ENCODE peak calls at places on chromosomes 2 and 18, in seven cellular contexts. V is lower lobe of right lung, X is AG10803, B is cardiac muscle cell, Z is kidney epithelial cell, C is upper lobe of left lung, R is H1. U is an unnamed sample.

GRCh38 chr2:122414911-122415310 is 659.5 kb downstream of the TSN start:
- DNase-seq in Z (no peak), R (no peak), X (no peak), V (no peak), C (peak), B (no peak), U (no peak)

GRCh38 chr2:57296795-57297517 is 749.6 kb upstream of the VRK2 start:
- DNase-seq in R (no peak), Z (no peak), B (no peak), C (no peak), X (peak), V (no peak), U (no peak)

GRCh38 chr2:142822190-142822589 is 55.3 kb upstream of the KYNU start:
- DNase-seq in Z (no peak), C (no peak), B (no peak), V (no peak), X (no peak), R (no peak), U (no peak)

GRCh38 chr2:232368311-232368731 is 10.2 kb upstream of the ALPP start:
- DNase-seq in C (no peak), R (no peak), V (no peak), B (no peak), X (peak), Z (no peak), U (no peak)

GRCh38 chr18:48802543-48803428 is 148.0 kb downstream of the SMAD7 start:
- DNase-seq in C (peak), R (peak), X (no peak), B (peak), Z (no peak), V (peak), U (peak)

GRCh38 chr2:79860233-79861058 is 347.6 kb downstream of the CTNNA2 start:
- DNase-seq in Z (no peak), B (peak), V (no peak), X (peak), R (no peak), C (no peak), U (no peak)

GRCh38 chr2:74393525-74393924 is 13.4 kb upstream of the DCTN1 start:
- DNase-seq in R (no peak), V (no peak), B (no peak), X (no peak), C (no peak), Z (no peak), U (no peak)

GRCh38 chr2:205714058-205714776 is 31.9 kb downstream of the NRP2 start:
- DNase-seq in B (no peak), X (peak), Z (peak), V (no peak), C (no peak), R (no peak), U (no peak)

GRCh38 chr2:43018179-43019024 is 208.0 kb downstream of the ZFP36L2 start:
- DNase-seq in Z (no peak), C (peak), B (no peak), R (no peak), X (peak), V (peak), U (no peak)

GRCh38 chr2:37635359-37636208 is 35.9 kb downstream of the CDC42EP3 start:
- DNase-seq in C (peak), B (no peak), X (peak), Z (no peak), V (peak), R (no peak), U (no peak)

GRCh38 chr2:112541315-112542122 is 746 bp upstream of the POLR1B start:
- DNase-seq in Z (no peak), R (peak), B (peak), C (no peak), X (peak), V (peak), U (peak)

GRCh38 chr2:159053186-159054031 is 85.0 kb downstream of the TANC1 start:
- DNase-seq in C (no peak), V (no peak), B (no peak), Z (no peak), X (peak), R (no peak), U (no peak)

GRCh38 chr2:95074663-95075439 is 46.8 kb downstream of the MRPS5 start:
- DNase-seq in X (no peak), C (peak), B (no peak), Z (no peak), V (no peak), R (no peak), U (no peak)

GRCh38 chr2:55010915-55011314 is 39.3 kb downstream of the RTN4 start:
- DNase-seq in Z (peak), R (no peak), C (peak), B (no peak), X (peak), V (peak), U (no peak)

GRCh38 chr18:69596345-69596744 is 195.7 kb downstream of the DOK6 start:
- DNase-seq in Z (no peak), X (no peak), C (no peak), B (no peak), V (no peak), R (no peak), U (no peak)

GRCh38 chr2:239609162-239609561 is 208.3 kb upstream of the HDAC4 start:
- DNase-seq in X (no peak), C (peak), V (peak), B (no peak), Z (no peak), R (no peak), U (peak)

GRCh38 chr2:170530803-170531564 is 184.2 kb upstream of the SP5 start:
- DNase-seq in R (no peak), Z (no peak), X (no peak), V (no peak), B (peak), C (peak), U (no peak)

GRCh38 chr18:37019157-37019571 is 190.2 kb downstream of the KIAA1328 start:
- DNase-seq in R (peak), V (no peak), B (peak), C (no peak), X (peak), Z (peak), U (no peak)

GRCh38 chr2:144849612-144850011 is 329.7 kb upstream of the ZEB2 start:
- DNase-seq in X (peak), Z (no peak), V (no peak), B (no peak), C (no peak), R (no peak), U (no peak)

GRCh38 chr2:10285578-10286198 is 17.0 kb upstream of the HPCAL1 start:
- DNase-seq in R (peak), C (peak), V (peak), Z (no peak), B (no peak), X (peak), U (no peak)

GRCh38 chr2:164992818-164993217 is 37.5 kb upstream of the SLC38A11 start:
- DNase-seq in Z (no peak), R (no peak), X (peak), V (no peak), B (peak), C (peak), U (no peak)

GRCh38 chr18:59954746-59955145 is 55.0 kb downstream of the PMAIP1 start:
- DNase-seq in B (no peak), R (no peak), X (peak), V (no peak), Z (peak), C (no peak), U (no peak)

GRCh38 chr2:20509766-20510490 is 63.1 kb downstream of the RHOB start:
- DNase-seq in B (peak), V (peak), C (peak), R (peak), X (peak), Z (peak), U (no peak)

GRCh38 chr2:230413465-230413864 is 2.5 kb upstream of the SP100 start:
- DNase-seq in X (no peak), R (no peak), C (no peak), B (no peak), Z (no peak), V (no peak), U (no peak)

DNA sequence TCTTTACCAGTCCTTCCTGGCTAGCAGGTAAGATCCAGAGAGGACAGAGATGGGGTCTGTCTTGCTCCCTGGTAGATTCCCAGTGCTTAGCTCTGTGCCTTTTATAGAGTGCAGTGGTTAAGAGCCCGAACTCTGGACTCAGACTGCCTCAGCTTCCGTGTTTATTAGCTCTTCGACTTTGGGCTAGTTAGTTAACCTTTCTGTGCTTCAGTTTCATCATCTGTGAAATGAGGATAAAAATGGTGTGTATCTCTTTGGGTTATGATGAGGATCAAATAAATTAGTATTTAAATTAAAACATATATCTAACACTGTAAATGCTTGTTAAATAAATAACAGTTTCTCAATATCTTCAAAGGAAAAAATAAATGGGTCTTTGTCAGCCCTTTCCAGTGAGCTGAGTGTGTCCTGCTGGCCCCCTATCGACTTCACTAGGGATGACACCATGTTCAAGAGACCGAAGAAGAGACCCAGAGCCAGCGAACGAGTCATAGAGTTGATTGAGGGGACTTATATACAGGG is 38.2 kb downstream of the CERS6 start:
- DNase-seq in B (no peak), X (no peak), R (no peak), C (no peak), V (no peak), Z (no peak), U (no peak)
- TF ChIP-seq CTCF in B (peak), X (no peak), R (peak), C (no peak), V (no peak), Z (peak), U (peak)

GRCh38 chr2:227942021-227942420 is 70.6 kb downstream of the DAW1 start:
- DNase-seq in B (no peak), X (no peak), C (no peak), Z (no peak), V (no peak), R (no peak), U (no peak)

GRCh38 chr2:227933891-227934290 is 62.5 kb downstream of the DAW1 start:
- DNase-seq in X (no peak), C (no peak), B (peak), Z (no peak), R (no peak), V (no peak), U (no peak)

DNA sequence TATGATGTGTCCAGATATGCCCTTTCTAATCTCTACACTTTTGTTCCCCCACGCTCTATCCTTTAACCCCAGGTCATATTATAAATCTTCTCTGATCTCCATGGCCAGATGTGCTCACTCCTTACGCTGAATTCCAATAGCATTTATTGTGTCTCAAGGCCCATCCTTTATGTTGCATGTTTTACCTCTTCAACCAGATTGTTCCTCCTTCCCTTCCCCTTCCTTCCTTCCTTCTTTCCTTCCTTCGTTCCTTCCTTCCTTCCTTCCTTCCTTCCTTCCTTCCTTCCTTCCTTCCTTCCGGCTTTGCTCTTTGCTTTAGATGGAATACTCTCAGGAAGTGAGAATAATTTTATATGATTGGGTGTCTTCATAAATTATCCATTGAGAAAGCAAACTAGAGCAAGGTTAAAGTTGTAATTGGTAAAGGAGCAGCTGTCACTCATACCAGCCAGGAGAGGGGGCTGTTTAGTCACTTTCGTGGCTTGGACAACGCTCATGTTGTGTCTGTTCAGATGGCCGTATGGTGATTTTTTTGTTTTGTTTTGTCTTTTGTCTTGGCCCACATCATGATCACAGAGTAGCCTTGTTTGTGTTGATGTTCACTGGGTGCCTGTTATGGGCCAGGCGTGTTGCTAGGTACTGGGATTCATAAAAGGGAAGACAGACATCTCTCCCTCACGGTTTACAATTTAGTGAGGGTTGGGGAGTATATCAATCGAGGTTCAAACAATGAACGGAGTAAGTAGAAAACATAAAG is 68.0 kb downstream of the DAW1 start:
- DNase-seq in Z (no peak), C (no peak), V (no peak), X (peak), B (peak), R (peak), U (no peak)
- TF ChIP-seq CTCF in Z (peak), C (no peak), V (peak), X (peak), B (peak), R (peak), U (peak)

GRCh38 chr18:58325521-58325908 is 281.5 kb downstream of the NEDD4L start:
- DNase-seq in C (no peak), Z (no peak), B (no peak), V (no peak), X (peak), R (no peak), U (no peak)

GRCh38 chr18:58319719-58320118 is 275.7 kb downstream of the NEDD4L start:
- DNase-seq in C (no peak), V (no peak), B (no peak), X (no peak), Z (no peak), R (no peak), U (no peak)

GRCh38 chr18:58320907-58321561 is 277.0 kb downstream of the NEDD4L start:
- DNase-seq in V (no peak), B (no peak), C (no peak), X (no peak), R (no peak), Z (no peak), U (no peak)

GRCh38 chr18:58324824-58325520 is 280.9 kb downstream of the NEDD4L start:
- DNase-seq in B (no peak), V (no peak), R (no peak), C (no peak), X (no peak), Z (no peak), U (no peak)

GRCh38 chr18:58321986-58322385 is 278.0 kb downstream of the NEDD4L start:
- DNase-seq in X (peak), Z (peak), V (peak), R (no peak), C (peak), B (peak), U (no peak)
- TF ChIP-seq CTCF in X (peak), Z (peak), V (peak), R (peak), C (peak), B (peak), U (peak)

GRCh38 chr2:33672896-33673295 is 73.8 kb upstream of the FAM98A start:
- DNase-seq in Z (no peak), V (no peak), B (no peak), C (no peak), R (no peak), X (no peak), U (no peak)

GRCh38 chr2:33671198-33671597 is 72.1 kb upstream of the FAM98A start:
- DNase-seq in X (no peak), V (no peak), R (no peak), B (no peak), Z (no peak), C (no peak), U (no peak)

GRCh38 chr2:33672389-33672788 is 73.3 kb upstream of the FAM98A start:
- DNase-seq in X (no peak), B (no peak), V (no peak), Z (no peak), C (no peak), R (no peak), U (no peak)

GRCh38 chr2:33670392-33670937 is 71.4 kb upstream of the FAM98A start:
- DNase-seq in B (no peak), C (no peak), Z (no peak), X (no peak), V (no peak), R (no peak), U (no peak)

DNA sequence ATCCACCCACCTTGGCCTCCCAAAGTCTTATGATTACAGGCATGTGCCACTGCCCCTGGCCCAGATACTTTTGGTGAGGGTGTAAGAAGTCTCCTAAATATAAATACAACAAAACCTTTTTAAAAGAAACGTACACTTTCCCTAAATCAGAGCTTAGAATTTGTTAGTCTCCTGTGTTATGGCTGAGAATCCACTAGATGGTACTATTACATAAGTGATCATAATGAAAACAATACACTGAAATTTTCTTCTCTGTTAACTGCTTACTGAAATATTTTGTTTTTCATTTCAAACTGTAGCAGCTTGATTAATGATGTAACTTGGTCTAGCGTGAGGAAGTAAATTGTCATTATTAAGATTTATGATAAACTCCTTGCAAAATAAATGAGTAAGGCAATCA is 74.8 kb upstream of the FAM98A start:
- DNase-seq in R (no peak), B (no peak), V (no peak), X (peak), Z (no peak), C (no peak), U (no peak)
- TF ChIP-seq CTCF in R (no peak), B (no peak), V (peak), X (peak), Z (peak), C (peak), U (peak)

DNA sequence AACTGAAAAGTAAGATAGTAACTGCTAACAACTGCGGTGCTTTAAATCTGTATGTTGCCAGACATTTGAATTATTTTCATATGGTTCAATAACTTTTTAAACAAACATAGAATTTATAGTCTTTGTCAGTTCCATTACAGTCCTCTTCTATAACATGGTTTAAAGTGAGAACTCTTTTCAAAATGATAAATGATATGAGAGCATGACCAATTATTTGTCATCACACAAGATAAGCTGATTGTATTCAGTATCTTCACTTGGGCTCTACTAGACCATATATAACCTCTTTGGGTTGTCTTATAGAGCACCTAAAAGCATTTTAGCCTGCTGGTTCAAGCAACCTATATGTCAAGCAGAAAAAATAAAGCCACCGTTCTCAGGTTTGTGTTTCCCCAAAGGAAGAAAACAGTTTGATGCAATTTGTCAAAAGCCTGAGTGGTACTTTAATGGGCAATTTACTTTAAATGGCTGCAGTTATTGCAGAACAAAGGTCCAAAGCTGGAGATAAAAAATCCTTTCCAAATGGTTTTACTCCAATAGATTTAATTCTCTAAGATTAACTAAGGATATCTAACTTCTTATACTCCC is 298.4 kb downstream of the FSIP2 start:
- DNase-seq in Z (no peak), C (no peak), R (no peak), B (no peak), V (no peak), X (no peak), U (no peak)
- TF ChIP-seq CTCF in Z (no peak), C (no peak), R (no peak), B (no peak), V (no peak), X (no peak), U (no peak)

DNA sequence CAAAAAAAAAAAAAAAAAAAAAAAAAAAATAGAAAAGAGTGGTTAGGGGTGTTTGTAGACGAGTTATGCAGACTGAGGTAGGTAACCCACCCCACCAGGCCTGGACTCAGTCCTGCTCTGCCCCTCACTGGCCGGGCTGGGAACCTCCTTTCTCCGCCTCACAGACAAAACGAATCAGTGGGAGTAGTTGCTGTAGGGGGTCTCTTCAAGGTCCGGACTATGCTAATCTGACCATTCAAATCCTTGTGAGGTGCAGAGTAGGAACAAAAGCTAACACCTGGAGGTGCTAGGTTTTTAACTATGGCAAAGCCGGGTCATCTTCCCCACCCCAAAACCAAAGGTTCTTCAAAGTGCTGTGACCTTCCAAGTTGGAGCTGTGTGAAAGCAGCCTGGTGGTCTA is 223.7 kb downstream of the SLC4A3 start:
- DNase-seq in R (peak), B (no peak), X (no peak), V (no peak), C (no peak), Z (no peak), U (no peak)
- TF ChIP-seq CTCF in R (peak), B (no peak), X (no peak), V (no peak), C (no peak), Z (no peak), U (no peak)